ENCODE peak calls at places on chromosomes 12 and 14, in six cellular contexts. G, W, E, B, T and C are unnamed samples.

GRCh38 chr12:81705586-81705985 is 53.6 kb downstream of the PPFIA2 start:
- DNase-seq in G (no peak), B (no peak), T (peak), W (no peak), E (no peak), C (no peak)

GRCh38 chr14:64193821-64194220 is 100.3 kb downstream of the ESR2 start:
- DNase-seq in E (no peak), G (no peak), T (peak), W (no peak), B (no peak), C (no peak)

GRCh38 chr12:105100207-105100985 is 7.1 kb upstream of the WASHC4 start:
- DNase-seq in W (peak), E (no peak), B (no peak), T (peak), G (no peak), C (no peak)

GRCh38 chr12:5200276-5201087 is 156.8 kb downstream of the KCNA5 start:
- DNase-seq in W (peak), T (peak), B (peak), G (peak), E (no peak), C (no peak)

GRCh38 chr14:105841022-105842009 is 314.9 kb downstream of the TMEM121 start:
- DNase-seq in B (no peak), W (no peak), E (no peak), T (no peak), G (no peak), C (no peak)

GRCh38 chr12:50690923-50691322 is 73.0 kb upstream of the ATF1 start:
- DNase-seq in E (no peak), W (no peak), T (no peak), B (peak), G (no peak), C (no peak)

GRCh38 chr12:67650127-67650495 is 1.6 kb downstream of the DYRK2 start:
- DNase-seq in B (no peak), T (no peak), E (no peak), G (no peak), W (peak), C (no peak)

GRCh38 chr12:50220357-50221061 is 53.3 kb upstream of the CERS5 start:
- DNase-seq in W (peak), T (peak), B (no peak), G (no peak), E (peak), C (peak)

GRCh38 chr14:57833304-57833703 is 32.6 kb downstream of the SLC35F4 start:
- DNase-seq in E (peak), T (peak), G (peak), B (no peak), W (no peak), C (no peak)

GRCh38 chr14:55448146-55448614 is 7.8 kb upstream of the TBPL2 start:
- DNase-seq in G (peak), B (no peak), W (no peak), T (peak), E (peak), C (no peak)

GRCh38 chr14:61601923-61602732 is 93.2 kb upstream of the HIF1A start:
- DNase-seq in W (peak), B (no peak), T (no peak), E (no peak), G (no peak), C (no peak)

GRCh38 chr12:77102691-77103090 is 37.3 kb upstream of the E2F7 start:
- DNase-seq in W (peak), E (peak), T (peak), G (peak), B (no peak), C (no peak)

GRCh38 chr14:86790408-86791364 is 1202.3 kb downstream of the GALC start:
- DNase-seq in G (no peak), B (no peak), W (peak), T (no peak), E (no peak), C (no peak)

GRCh38 chr14:65637780-65638179 is 225.2 kb downstream of the FUT8 start:
- DNase-seq in E (peak), T (peak), B (no peak), G (no peak), W (no peak), C (peak)

GRCh38 chr12:105878964-105879363 is 259.8 kb downstream of the NUAK1 start:
- DNase-seq in T (no peak), B (no peak), G (no peak), W (no peak), E (no peak), C (no peak)

GRCh38 chr14:94001501-94002396 is 4.6 kb downstream of the CCDC197 start:
- DNase-seq in T (peak), E (peak), G (peak), B (no peak), W (peak), C (no peak)

GRCh38 chr14:58772061-58772604 is 134.4 kb downstream of the DACT1 start:
- DNase-seq in G (no peak), W (no peak), E (no peak), T (no peak), B (no peak), C (no peak)

GRCh38 chr14:52354257-52354656 is 40.1 kb downstream of the PTGER2 start:
- DNase-seq in B (no peak), T (no peak), E (no peak), W (no peak), G (no peak), C (no peak)

GRCh38 chr12:50550530-50551223 is 45.9 kb downstream of the DIP2B start:
- DNase-seq in E (no peak), W (peak), G (no peak), B (no peak), T (no peak), C (no peak)

GRCh38 chr14:96165493-96166474 is 38.9 kb upstream of the BDKRB2 start:
- DNase-seq in G (no peak), E (no peak), T (peak), W (no peak), B (no peak), C (no peak)

GRCh38 chr12:72390146-72390545 is 118.0 kb downstream of the TRHDE start:
- DNase-seq in W (no peak), G (peak), B (no peak), E (no peak), T (no peak), C (no peak)

GRCh38 chr14:66088661-66089060 is 397.5 kb upstream of the CCDC196 start:
- DNase-seq in W (no peak), B (no peak), G (peak), T (no peak), E (no peak), C (no peak)

GRCh38 chr12:60257063-60257462 is 661.2 kb downstream of the SLC16A7 start:
- DNase-seq in G (peak), T (peak), E (peak), W (peak), B (no peak), C (no peak)

GRCh38 chr12:64998327-64999156 is 122.6 kb downstream of the WIF1 start:
- DNase-seq in B (no peak), T (no peak), E (no peak), W (no peak), G (no peak), C (no peak)

GRCh38 chr12:130026608-130027176 is 122.9 kb upstream of the TMEM132D start:
- DNase-seq in T (peak), G (no peak), W (peak), E (peak), B (no peak), C (no peak)

GRCh38 chr12:96985515-96986362 is 78.7 kb downstream of the NEDD1 start:
- DNase-seq in B (peak), G (peak), W (peak), E (no peak), T (peak), C (no peak)

GRCh38 chr14:101559624-101560533 is 1.4 kb upstream of the DIO3 start:
- DNase-seq in B (no peak), T (no peak), E (no peak), G (no peak), W (no peak), C (no peak)

GRCh38 chr12:40825156-40825555 is 132.9 kb downstream of the CNTN1 start:
- DNase-seq in W (no peak), T (no peak), E (no peak), G (no peak), B (no peak), C (no peak)

GRCh38 chr14:99188721-99189120 is 83.3 kb downstream of the BCL11B start:
- DNase-seq in E (no peak), B (no peak), W (no peak), G (no peak), T (no peak), C (no peak)

GRCh38 chr12:51593539-51593938 is 2.5 kb downstream of the SCN8A start:
- DNase-seq in B (no peak), T (peak), W (peak), G (peak), E (no peak), C (no peak)

GRCh38 chr14:68733086-68733621 is 59.7 kb downstream of the ZFP36L1 start:
- DNase-seq in B (no peak), E (peak), G (no peak), T (no peak), W (no peak), C (peak)

GRCh38 chr14:25042362-25043299 is 7.3 kb downstream of the STXBP6 start:
- DNase-seq in W (peak), B (peak), G (peak), T (peak), E (peak), C (no peak)